ENCODE peak calls at places on chromosomes 7 and 10, in ten cellular contexts. P, V, W, X, K, B, L, Q, T and F are unnamed samples.

GRCh38 chr10:102384606-102385429 is 10.7 kb upstream of the NFKB2 start:
- DNase-seq in P (no peak), V (no peak), W (no peak), X (peak), K (no peak), B (peak), L (no peak), Q (no peak), T (no peak), F (peak)

GRCh38 chr10:88080213-88080612 is 216.8 kb downstream of the PTEN start:
- DNase-seq in P (no peak), V (no peak), W (no peak), X (peak), K (no peak), B (peak), L (no peak), Q (no peak), T (no peak), F (peak)

GRCh38 chr7:50978633-50979215 is 196.0 kb upstream of the GRB10 start:
- DNase-seq in P (no peak), V (no peak), W (no peak), X (no peak), K (no peak), B (no peak), L (no peak), Q (no peak), T (no peak), F (no peak)

GRCh38 chr10:59072038-59072437 is 104.4 kb upstream of the PHYHIPL start:
- DNase-seq in P (no peak), V (no peak), W (no peak), X (no peak), K (no peak), B (no peak), L (no peak), Q (no peak), T (no peak), F (no peak)

GRCh38 chr7:33903770-33904679 is 1.3 kb upstream of the BMPER start:
- DNase-seq in P (no peak), V (peak), W (peak), X (peak), K (no peak), B (no peak), L (peak), Q (no peak), T (peak), F (peak)

GRCh38 chr10:132141526-132142395 is 45.0 kb upstream of the DPYSL4 start:
- DNase-seq in P (no peak), V (no peak), W (no peak), X (no peak), K (no peak), B (no peak), L (no peak), Q (no peak), T (no peak), F (peak)

GRCh38 chr10:124827474-124827873 is 25.9 kb downstream of the ABRAXAS2 start:
- DNase-seq in P (peak), V (no peak), W (no peak), X (peak), K (no peak), B (no peak), L (peak), Q (peak), T (no peak), F (no peak)

GRCh38 chr10:102593074-102593803 is 51.0 kb upstream of the TRIM8 start:
- DNase-seq in P (no peak), V (no peak), W (no peak), X (peak), K (no peak), B (no peak), L (no peak), Q (no peak), T (no peak), F (no peak)

GRCh38 chr10:88828310-88828709 is 23.3 kb downstream of the ANKRD22 start:
- DNase-seq in P (no peak), V (no peak), W (no peak), X (no peak), K (no peak), B (no peak), L (no peak), Q (no peak), T (no peak), F (no peak)

GRCh38 chr10:60803433-60803832 is 25.2 kb downstream of the CDK1 start:
- DNase-seq in P (no peak), V (no peak), W (no peak), X (no peak), K (no peak), B (no peak), L (no peak), Q (no peak), T (no peak), F (no peak)

GRCh38 chr7:138885383-138886147 is 87.6 kb upstream of the ATP6V0A4 start:
- DNase-seq in P (no peak), V (no peak), W (no peak), X (no peak), K (no peak), B (no peak), L (no peak), Q (no peak), T (no peak), F (no peak)

GRCh38 chr7:38615665-38616064 is 15.5 kb downstream of the AMPH start:
- DNase-seq in P (no peak), V (no peak), W (no peak), X (no peak), K (no peak), B (no peak), L (no peak), Q (no peak), T (no peak), F (no peak)